ENCODE peak calls at places on chromosomes 1 and 21, in nine cellular contexts. O is tibial nerve, P is fibroblast of lung, X is fibroblast of pulmonary artery, E is uterus, D is heart left ventricle, W is astrocyte, V is choroid plexus epithelial cell, T is breast epithelium. M is an unnamed sample.

GRCh38 chr1:196467230-196467629 is 141.0 kb downstream of the KCNT2 start:
- DNase-seq in O (no peak), P (peak; percentile 8), X (no peak), E (no peak), D (no peak), W (peak; percentile 65), V (no peak), T (no peak), M (no peak)

GRCh38 chr1:39409055-39409816 is 82.2 kb upstream of the BMP8A start:
- DNase-seq in O (peak; percentile 57), P (peak; percentile 72), X (peak; percentile 75), E (peak; percentile 58), D (peak; percentile 75), W (no peak), V (peak; percentile 63), T (peak; percentile 56), M (no peak)

GRCh38 chr1:81876901-81877750 is 76.4 kb downstream of the ADGRL2 start:
- DNase-seq in O (no peak), P (peak; percentile 60), X (peak; percentile 62), E (no peak), D (no peak), W (peak; percentile 64), V (peak; percentile 74), T (no peak), M (no peak)

GRCh38 chr21:43850728-43851295 is 14.2 kb upstream of the AGPAT3 start:
- DNase-seq in O (no peak), P (no peak), X (no peak), E (no peak), D (no peak), W (no peak), V (no peak), T (no peak), M (no peak)

GRCh38 chr1:206477581-206478380 is 7.5 kb downstream of the IKBKE start:
- DNase-seq in O (no peak), P (no peak), X (no peak), E (no peak), D (no peak), W (no peak), V (no peak), T (no peak), M (no peak)

GRCh38 chr1:154433161-154433681 is 28.1 kb downstream of the IL6R start:
- DNase-seq in O (no peak), P (peak; percentile 28), X (no peak), E (no peak), D (no peak), W (no peak), V (no peak), T (peak; percentile 63), M (no peak)

GRCh38 chr1:167820684-167821355 is 93.1 kb downstream of the ADCY10 start:
- DNase-seq in O (no peak), P (no peak), X (no peak), E (no peak), D (no peak), W (peak; percentile 20), V (no peak), T (no peak), M (no peak)

GRCh38 chr1:9426291-9426711 is 113.0 kb upstream of the SLC25A33 start:
- DNase-seq in O (no peak), P (no peak), X (no peak), E (no peak), D (peak; percentile 68), W (no peak), V (no peak), T (no peak), M (no peak)

GRCh38 chr1:165290143-165290542 is 66.4 kb downstream of the LMX1A start:
- DNase-seq in O (no peak), P (no peak), X (peak; percentile 7), E (no peak), D (no peak), W (no peak), V (peak; percentile 11), T (no peak), M (no peak)

GRCh38 chr1:218661411-218661810 is 316.3 kb downstream of the TGFB2 start:
- DNase-seq in O (no peak), P (no peak), X (no peak), E (no peak), D (no peak), W (no peak), V (no peak), T (no peak), M (no peak)

GRCh38 chr1:6915999-6916565 is 130.8 kb downstream of the CAMTA1 start:
- DNase-seq in O (no peak), P (no peak), X (no peak), E (no peak), D (no peak), W (no peak), V (no peak), T (no peak), M (no peak)

GRCh38 chr1:14735861-14736260 is 137.4 kb downstream of the KAZN start:
- DNase-seq in O (no peak), P (no peak), X (no peak), E (no peak), D (no peak), W (no peak), V (no peak), T (no peak), M (no peak)

GRCh38 chr21:39182484-39183271 is 573 bp downstream of the PSMG1 start:
- DNase-seq in O (no peak), P (peak; percentile 42), X (peak; percentile 37), E (peak; percentile 29), D (no peak), W (no peak), V (peak; percentile 35), T (no peak), M (no peak)

GRCh38 chr1:224923726-224924125 is 5.7 kb upstream of the DNAH14 start:
- DNase-seq in O (no peak), P (peak; percentile 4), X (no peak), E (no peak), D (no peak), W (no peak), V (peak; percentile 9), T (no peak), M (no peak)

GRCh38 chr1:3217096-3217724 is 148.2 kb downstream of the PRDM16 start:
- DNase-seq in O (no peak), P (no peak), X (no peak), E (no peak), D (no peak), W (peak; percentile 2), V (no peak), T (no peak), M (no peak)

GRCh38 chr1:201020647-201021332 is 2.7 kb downstream of the KIF21B start:
- DNase-seq in O (no peak), P (no peak), X (peak; percentile 53), E (no peak), D (no peak), W (no peak), V (peak; percentile 53), T (no peak), M (no peak)
- TF ChIP-seq CTCF in O (no peak), P (no peak), X (peak; percentile 47), E (no peak), D (peak; percentile 17), W (peak; percentile 18), V (peak; percentile 59), T (no peak), M (peak; percentile 22)

GRCh38 chr1:160704250-160704649 is 7.4 kb downstream of the CD48 start:
- DNase-seq in O (peak; percentile 11), P (no peak), X (no peak), E (no peak), D (no peak), W (no peak), V (no peak), T (no peak), M (no peak)
- H3K4me3 ChIP-seq in O (no peak overlapping the region), P (no peak overlapping the region), X (no peak overlapping the region), E (no peak overlapping the region), D (no peak overlapping the region), W (no peak overlapping the region), V (no peak overlapping the region), T (no peak overlapping the region), M (no peak overlapping the region)

GRCh38 chr1:47848985-47849610 is 148.1 kb downstream of the TRABD2B start:
- DNase-seq in O (no peak), P (no peak), X (no peak), E (no peak), D (no peak), W (no peak), V (no peak), T (peak; percentile 49), M (no peak)

GRCh38 chr1:47853059-47853458 is 144.1 kb downstream of the TRABD2B start:
- DNase-seq in O (no peak), P (no peak), X (no peak), E (no peak), D (no peak), W (no peak), V (no peak), T (peak; percentile 36), M (no peak)

GRCh38 chr1:47852006-47852686 is 145.0 kb downstream of the TRABD2B start:
- DNase-seq in O (no peak), P (no peak), X (no peak), E (no peak), D (no peak), W (no peak), V (no peak), T (no peak), M (no peak)

GRCh38 chr1:47849611-47850261 is 147.4 kb downstream of the TRABD2B start:
- DNase-seq in O (peak; percentile 38), P (no peak), X (no peak), E (no peak), D (no peak), W (no peak), V (peak; percentile 16), T (peak; percentile 25), M (no peak)

DNA sequence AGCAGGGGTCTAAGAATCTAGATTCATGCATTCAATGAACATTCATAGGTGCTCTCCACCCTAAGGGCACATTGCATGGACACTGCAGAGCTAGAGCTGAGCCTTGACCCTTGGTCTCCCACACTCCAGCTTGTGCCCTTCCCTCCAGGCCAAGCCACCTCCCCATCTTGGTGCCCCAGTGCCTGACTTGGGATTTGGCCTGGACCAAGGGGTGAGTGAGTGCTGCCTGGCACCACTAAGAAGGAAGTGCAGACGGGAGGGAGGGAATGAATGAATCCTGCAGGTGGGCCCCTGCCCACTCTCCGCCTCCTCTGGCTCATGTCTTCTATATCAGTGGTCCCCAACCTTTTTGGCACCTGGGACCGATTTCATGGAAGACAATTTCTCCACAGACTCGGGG is 146.7 kb downstream of the TRABD2B start:
- DNase-seq in O (no peak), P (no peak), X (no peak), E (no peak), D (no peak), W (no peak), V (no peak), T (peak; percentile 7), M (no peak)
- TF ChIP-seq CTCF in O (no peak), P (no peak), X (no peak), E (no peak), D (no peak), W (no peak), V (no peak), T (no peak), M (no peak)

DNA sequence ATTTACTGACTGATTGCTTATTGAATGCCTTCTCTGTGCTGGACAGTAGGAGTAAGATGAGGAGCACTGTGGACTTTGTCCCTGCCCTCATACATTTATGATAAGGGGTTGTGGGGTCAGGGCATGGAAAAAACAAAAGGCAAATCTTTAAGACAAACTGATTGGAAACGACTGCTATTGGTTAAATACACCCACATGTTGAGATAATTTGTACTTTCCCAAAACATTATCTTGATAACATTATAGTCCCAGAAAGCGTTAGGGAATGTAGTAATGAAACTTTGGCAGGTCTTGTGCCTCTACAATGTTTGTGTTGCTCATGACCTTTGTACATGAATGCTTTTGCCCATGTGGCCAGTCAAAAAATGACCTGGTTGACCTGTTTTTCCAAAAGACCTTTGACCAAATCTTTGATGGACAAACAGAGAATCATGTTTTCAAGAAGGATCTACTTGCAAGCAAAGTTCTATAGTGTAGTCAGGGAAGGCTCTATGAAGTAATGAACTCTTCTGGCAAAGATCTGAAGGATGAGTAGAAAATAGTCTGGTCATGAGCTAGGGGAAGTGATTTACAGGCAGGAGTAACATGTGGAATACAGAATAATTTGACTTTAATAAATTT is 50.9 kb downstream of the LEPR start:
- DNase-seq in O (no peak), P (no peak), X (no peak), E (no peak), D (no peak), W (no peak), V (no peak), T (no peak), M (no peak)
- H3K4me3 ChIP-seq in O (no peak overlapping the region), P (no peak overlapping the region), X (no peak overlapping the region), E (no peak overlapping the region), D (no peak overlapping the region), W (no peak overlapping the region), V (no peak overlapping the region), T (no peak overlapping the region), M (no peak overlapping the region)